ENCODE peak calls at places on chromosomes 13 and 19, in nine cellular contexts. K is HepG2, O is K562, C is GM23338, U is sigmoid colon, X is SK-N-SH, Q is esophagus muscularis mucosa, I is transverse colon, N is breast epithelium. G is an unnamed sample. For H3K4me1, the result is how much of the 10 kb centered on the place peaks cover.

GRCh38 chr19:4010808-4011110 is 3.2 kb downstream of the PIAS4 start:
- DNase-seq in Q (no peak), O (no peak), U (no peak), N (no peak), I (no peak), K (no peak), C (no peak), X (no peak), G (no peak)

GRCh38 chr13:50936681-50937080 is 27.1 kb downstream of the RNASEH2B start:
- DNase-seq in C (no peak), K (no peak), Q (no peak), N (no peak), U (no peak), O (no peak), X (no peak), I (no peak), G (no peak)

GRCh38 chr19:4007836-4008539 is 452 bp downstream of the PIAS4 start:
- DNase-seq in X (peak), I (peak), N (peak), O (peak), Q (no peak), C (peak), U (no peak), K (peak), G (peak)

GRCh38 chr13:78586706-78587105 is 16.6 kb downstream of the POU4F1 start:
- DNase-seq in Q (no peak), O (peak), U (no peak), I (no peak), X (no peak), C (peak), K (no peak), N (no peak), G (no peak)

GRCh38 chr13:23469901-23470525 is 36.5 kb upstream of the SACS start:
- DNase-seq in K (no peak), U (no peak), Q (no peak), I (no peak), C (peak), X (no peak), O (no peak), N (no peak), G (no peak)

GRCh38 chr19:16889429-16889882 is 657 bp downstream of the F2RL3 start:
- DNase-seq in N (no peak), I (no peak), Q (no peak), U (peak), O (no peak), C (no peak), X (peak), K (no peak), G (no peak)

GRCh38 chr13:44748439-44748838 is 172.3 kb upstream of the TSC22D1 start:
- DNase-seq in Q (no peak), K (no peak), X (no peak), C (no peak), U (no peak), O (no peak), I (peak), N (no peak), G (no peak)

GRCh38 chr19:47124937-47125668 is 5.5 kb upstream of the SAE1 start:
- DNase-seq in I (no peak), K (peak), Q (no peak), N (no peak), C (peak), U (no peak), O (peak), X (peak), G (no peak)

GRCh38 chr19:492091-492531 is 4.2 kb upstream of the MADCAM1 start:
- DNase-seq in Q (no peak), X (peak), I (no peak), K (no peak), U (no peak), N (no peak), C (peak), O (peak), G (peak)

GRCh38 chr13:33250594-33250993 is 35.0 kb downstream of the STARD13 start:
- DNase-seq in I (no peak), O (no peak), N (no peak), K (no peak), X (no peak), C (no peak), U (no peak), Q (no peak), G (no peak)

GRCh38 chr13:87667686-87668085 is 3.5 kb upstream of the SLITRK5 start:
- DNase-seq in O (no peak), U (no peak), C (no peak), Q (no peak), K (no peak), I (no peak), X (no peak), N (no peak), G (no peak)

GRCh38 chr19:7900401-7900870 is 3.2 kb upstream of the MAP2K7 start:
- DNase-seq in U (no peak), C (no peak), K (no peak), I (no peak), Q (no peak), N (no peak), O (no peak), X (no peak), G (no peak)
- TF ChIP-seq POLR2AphosphoS5 in U (no peak), C (no peak), K (no peak), I (no peak), Q (no peak), N (no peak), O (no peak), X (no peak), G (no peak)

GRCh38 chr13:49373699-49374098 is 70.2 kb downstream of the CAB39L start:
- DNase-seq in X (no peak), U (no peak), O (peak), Q (no peak), I (no peak), N (no peak), C (no peak), K (peak), G (no peak)
- H3K4me1 ChIP-seq in X (under half), U (under half), O (under half), Q (half or more), I (under half), N (under half), C (under half), K (under half), G (under half)

DNA sequence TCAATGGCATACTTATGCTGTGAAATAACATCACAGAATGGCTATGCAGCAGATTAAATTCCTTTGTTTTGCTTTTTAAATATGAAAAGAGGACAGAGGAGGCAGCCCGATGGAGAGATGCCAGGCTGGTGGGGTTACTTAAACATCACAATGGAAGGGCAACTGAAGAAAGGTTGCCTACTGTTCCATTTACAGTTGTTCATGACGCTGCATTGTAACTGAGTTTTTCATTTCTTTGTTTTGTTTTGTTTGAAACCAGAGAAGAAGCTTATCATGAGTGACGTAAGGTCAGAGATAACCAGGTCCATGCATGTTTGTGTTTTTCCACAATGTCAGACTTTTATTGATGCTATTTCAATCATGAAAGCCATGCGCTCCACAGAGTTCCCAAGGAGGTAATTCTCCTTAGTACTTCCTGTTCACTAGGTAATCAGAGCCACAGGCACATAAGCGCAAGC is 273.8 kb downstream of the LHFPL6 start:
- DNase-seq in X (no peak), O (no peak), N (no peak), K (no peak), C (peak), Q (no peak), U (no peak), I (peak), G (no peak)
- H3K4me3 ChIP-seq in X (no peak), O (no peak), N (no peak), K (no peak), C (no peak), Q (no peak), U (no peak), I (no peak), G (no peak)

DNA sequence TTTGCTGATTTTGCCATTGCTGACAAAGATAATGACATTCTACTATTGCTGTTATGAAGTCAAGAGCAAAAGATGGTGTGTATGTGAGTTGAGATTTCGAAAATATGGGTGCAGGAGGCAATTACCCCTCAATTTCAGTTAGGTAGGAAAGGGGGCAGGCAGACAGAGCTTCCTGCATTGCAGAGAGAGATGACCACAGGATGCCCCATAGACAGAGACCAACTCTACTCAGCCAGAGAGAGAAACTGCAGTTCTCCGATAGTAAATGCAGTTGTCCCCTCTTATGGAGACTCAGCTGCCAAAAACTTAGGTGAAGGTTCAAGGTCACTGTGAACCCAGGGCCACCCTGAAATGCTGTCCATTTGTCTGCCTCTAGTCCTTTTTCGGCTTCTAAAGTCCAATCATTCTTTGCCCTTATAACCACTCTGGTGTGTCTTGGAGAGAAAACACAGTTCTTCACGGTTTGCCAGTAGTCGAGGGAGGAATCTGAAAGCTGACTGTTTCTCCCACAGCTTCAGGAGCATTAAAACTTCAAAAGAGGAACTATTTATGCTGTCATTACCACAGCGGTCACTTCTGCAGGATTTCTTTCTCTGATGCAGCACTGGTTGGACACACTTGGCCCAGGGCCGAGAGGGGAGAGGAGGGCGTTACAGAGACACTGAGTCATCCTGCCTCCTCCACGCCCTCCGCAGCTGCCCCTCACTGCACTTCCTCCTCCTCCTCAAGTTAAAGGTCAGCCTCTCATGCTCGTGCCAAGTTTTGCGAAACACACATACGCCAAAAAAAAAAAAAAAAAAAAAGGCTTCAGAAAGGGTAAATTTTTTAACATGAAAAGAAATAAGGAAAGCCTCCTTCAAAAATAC is 264.3 kb downstream of the FOXO1 start:
- DNase-seq in O (peak), X (no peak), C (no peak), K (peak), Q (peak), U (peak), I (peak), N (peak), G (peak)
- TF ChIP-seq POLR2AphosphoS5 in O (no peak), X (no peak), C (no peak), K (no peak), Q (peak), U (peak), I (peak), N (peak), G (peak)

GRCh38 chr19:41799444-41800000 is 3.1 kb downstream of the CEACAM3 start:
- DNase-seq in C (no peak), O (no peak), K (peak), I (peak), N (no peak), X (no peak), U (no peak), Q (no peak), G (no peak)
- H3K4me1 ChIP-seq in C (under half), O (under half), K (under half), I (under half), N (under half), X (under half), U (under half), Q (under half), G (under half)

GRCh38 chr19:35329323-35329722 is 336 bp downstream of the CD22 start:
- DNase-seq in X (no peak), Q (no peak), U (no peak), C (no peak), N (no peak), O (no peak), I (no peak), K (no peak), G (no peak)
- H3K4me3 ChIP-seq in X (no peak), Q (no peak), U (no peak), C (no peak), N (no peak), O (no peak), I (no peak), K (no peak), G (peak)

GRCh38 chr13:52617070-52618060 is 24.9 kb upstream of the HNRNPA1L2 start:
- DNase-seq in U (peak), K (peak), I (peak), C (peak), N (peak), Q (peak), O (peak), X (peak), G (peak)
- TF ChIP-seq POLR2AphosphoS5 in U (peak), K (peak), I (peak), C (peak), N (no peak), Q (peak), O (peak), X (peak), G (peak)

GRCh38 chr19:13160557-13160956 is 10.3 kb downstream of the IER2 start:
- DNase-seq in I (no peak), O (no peak), C (no peak), K (no peak), X (no peak), Q (no peak), N (no peak), U (no peak), G (no peak)
- H3K4me1 ChIP-seq in I (under half), O (half or more), C (half or more), K (under half), X (under half), Q (under half), N (under half), U (under half), G (half or more)

GRCh38 chr13:39498471-39499114 is 104.4 kb downstream of the LHFPL6 start:
- DNase-seq in K (no peak), Q (peak), C (peak), N (no peak), O (no peak), X (no peak), U (no peak), I (no peak), G (no peak)
- H3K4me3 ChIP-seq in K (no peak), Q (no peak), C (no peak), N (no peak), O (no peak), X (no peak), U (no peak), I (no peak), G (no peak)

DNA sequence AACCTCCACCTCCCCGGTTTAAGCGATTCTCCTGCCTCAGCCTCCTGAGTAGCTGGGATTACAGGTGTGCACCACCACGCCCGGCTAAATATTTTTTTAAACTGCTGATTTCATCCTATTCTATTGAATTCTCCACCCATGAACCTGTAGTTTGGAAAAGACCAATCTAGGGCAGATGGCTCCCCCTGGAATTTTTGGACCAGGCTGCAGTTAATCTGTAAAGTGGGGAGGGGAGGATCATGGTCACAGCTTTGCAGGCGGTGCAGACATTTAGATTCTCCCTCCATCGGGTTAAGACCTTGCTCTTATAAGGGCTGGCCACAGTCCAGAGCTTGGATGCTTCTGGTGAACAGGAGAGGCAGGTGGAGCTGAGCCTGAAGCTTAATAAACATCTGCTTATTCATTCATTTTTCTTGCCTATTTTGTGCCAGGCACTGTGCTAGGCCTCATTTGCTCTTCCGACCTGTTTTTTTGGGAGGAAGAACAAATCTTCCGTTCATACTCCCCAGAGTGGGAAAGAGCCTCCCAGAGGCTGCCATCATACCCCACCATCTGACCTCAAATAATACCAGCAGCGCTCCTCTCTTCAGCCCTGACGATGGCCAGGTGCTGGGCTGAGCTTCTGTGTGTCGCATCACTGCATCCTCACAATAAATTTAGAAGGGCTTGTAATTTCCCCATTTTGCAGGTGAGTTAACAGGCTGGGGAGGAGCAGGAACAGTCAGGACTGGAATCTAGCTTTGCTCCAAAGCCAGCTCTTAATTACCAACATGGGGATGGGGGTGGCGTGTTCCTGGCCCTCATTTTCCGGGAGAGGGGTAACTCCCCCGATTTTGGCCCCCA is 902 bp upstream of the CCDC106 start:
- DNase-seq in Q (no peak), O (no peak), N (no peak), K (no peak), C (no peak), I (no peak), X (peak), U (no peak), G (no peak)
- TF ChIP-seq POLR2AphosphoS5 in Q (no peak), O (no peak), N (no peak), K (no peak), C (peak), I (no peak), X (no peak), U (no peak), G (no peak)